ENCODE peak calls at places on chromosomes 11 and 22, in nine cellular contexts. L is CD8-positive, alpha-beta T cell; C is neuronal stem cell; D is tibial artery; U is lung; G is neural progenitor cell; V is adrenal gland; B is endodermal cell; R is upper lobe of left lung. E is an unnamed sample.

GRCh38 chr11:76649964-76650363 is 20.6 kb downstream of the LRRC32 start:
- DNase-seq in D (no peak), L (no peak), U (no peak), B (peak; percentile 19), G (no peak), V (peak; percentile 15), C (no peak), R (no peak), E (no peak)

GRCh38 chr11:36446135-36446534 is 63.9 kb downstream of the TRAF6 start:
- DNase-seq in U (no peak), L (no peak), D (no peak), B (no peak), C (no peak), R (no peak), V (no peak), G (no peak), E (no peak)

GRCh38 chr22:33467718-33468117 is 409.5 kb upstream of the SYN3 start:
- DNase-seq in D (no peak), L (no peak), C (no peak), U (no peak), R (no peak), V (no peak), G (no peak), B (no peak), E (no peak)

GRCh38 chr11:44842219-44842618 is 108.5 kb downstream of the TP53I11 start:
- DNase-seq in D (no peak), C (no peak), B (no peak), U (no peak), G (no peak), V (no peak), L (no peak), R (no peak), E (no peak)

GRCh38 chr11:34318111-34319037 is 39.4 kb downstream of the ABTB2 start:
- DNase-seq in L (no peak), U (no peak), V (no peak), B (no peak), C (no peak), G (no peak), R (no peak), D (no peak), E (no peak)

GRCh38 chr11:34626393-34626792 is 5.5 kb downstream of the EHF start:
- DNase-seq in G (no peak), B (no peak), V (no peak), C (no peak), L (no peak), D (no peak), U (no peak), R (no peak), E (no peak)

GRCh38 chr11:72238492-72239295 is 5.3 kb downstream of the PHOX2A start:
- DNase-seq in U (no peak), B (peak; percentile 53), R (peak; percentile 20), V (no peak), L (no peak), C (no peak), D (no peak), G (no peak), E (peak; percentile 61)

GRCh38 chr11:47124675-47125074 is 52.0 kb downstream of the ARFGAP2 start:
- DNase-seq in C (no peak), B (peak; percentile 2), G (no peak), U (no peak), V (no peak), D (no peak), L (no peak), R (no peak), E (no peak)

GRCh38 chr22:42468841-42469240 is 36.6 kb upstream of the NFAM1 start:
- DNase-seq in V (no peak), B (no peak), D (no peak), R (no peak), L (no peak), G (no peak), C (no peak), U (no peak), E (no peak)

GRCh38 chr11:65586247-65586630 is 9.4 kb downstream of the KCNK7 start:
- DNase-seq in U (no peak), V (no peak), B (no peak), G (no peak), D (no peak), C (no peak), L (no peak), R (no peak), E (no peak)

GRCh38 chr22:25650834-25651233 is 86.4 kb downstream of the GRK3 start:
- DNase-seq in D (no peak), B (no peak), C (no peak), U (no peak), V (no peak), G (no peak), R (no peak), L (no peak), E (no peak)

GRCh38 chr11:30196400-30197206 is 34.2 kb upstream of the FSHB start:
- DNase-seq in L (peak; percentile 24), B (peak; percentile 94), D (peak; percentile 67), G (peak; percentile 80), U (peak; percentile 48), C (peak; percentile 69), V (peak; percentile 79), R (peak; percentile 40), E (no peak)

GRCh38 chr11:129894281-129895125 is 875 bp downstream of the NFRKB start:
- DNase-seq in V (no peak), B (no peak), G (no peak), L (no peak), D (no peak), C (no peak), U (no peak), R (no peak), E (no peak)

GRCh38 chr11:4044971-4045646 is 49.5 kb upstream of the RRM1 start:
- DNase-seq in G (no peak), R (no peak), V (no peak), D (no peak), L (no peak), U (no peak), C (no peak), B (no peak), E (no peak)

GRCh38 chr11:35919244-35919643 is 24.6 kb upstream of the LDLRAD3 start:
- DNase-seq in C (peak; percentile 44), D (no peak), U (no peak), G (peak; percentile 70), B (peak; percentile 37), R (no peak), V (no peak), L (no peak), E (no peak)

GRCh38 chr22:30265851-30266444 is 703 bp downstream of the OSM start:
- DNase-seq in G (no peak), D (peak; percentile 82), V (peak; percentile 56), U (peak; percentile 67), B (peak; percentile 67), C (no peak), R (peak; percentile 79), L (peak; percentile 82), E (peak; percentile 77)

GRCh38 chr11:12842933-12843636 is 166.0 kb upstream of the RASSF10 start:
- DNase-seq in U (no peak), D (no peak), B (no peak), R (no peak), G (peak; percentile 89), L (no peak), V (no peak), C (peak; percentile 60), E (no peak)
- H3K4me1 ChIP-seq in U (peaks cover 5% of the 10 kb centered on the region), D (peaks cover 12% of the 10 kb centered on the region), B (peaks cover 22% of the 10 kb centered on the region), R (peaks cover 26% of the 10 kb centered on the region), G (peaks cover 70% of the 10 kb centered on the region), L (no peaks in the 10 kb centered on the region), V (peaks cover 46% of the 10 kb centered on the region), C (peaks cover 62% of the 10 kb centered on the region), E (peaks cover 15% of the 10 kb centered on the region)

GRCh38 chr22:24247564-24248344 is 2.9 kb upstream of the GGT5 start:
- DNase-seq in C (peak; percentile 70), L (peak; percentile 57), D (peak; percentile 99), U (peak; percentile 93), G (peak; percentile 89), B (peak; percentile 96), R (peak; percentile 96), V (peak; percentile 92), E (peak; percentile 82)

GRCh38 chr22:24240381-24240780 is 4.5 kb downstream of the GGT5 start:
- DNase-seq in U (no peak), L (no peak), G (no peak), B (no peak), D (no peak), R (no peak), C (no peak), V (no peak), E (no peak)

GRCh38 chr22:24247011-24247507 is 2.2 kb upstream of the GGT5 start:
- DNase-seq in U (no peak), V (no peak), D (no peak), R (no peak), G (no peak), C (no peak), L (no peak), B (no peak), E (no peak)

GRCh38 chr22:24244144-24244787 is 616 bp downstream of the GGT5 start:
- DNase-seq in R (no peak), U (no peak), V (no peak), C (no peak), G (no peak), D (peak; percentile 75), L (no peak), B (no peak), E (no peak)
- H3K4me3 ChIP-seq in R (peak overlapping the region; percentile 1), U (peak overlapping the region; percentile 0), V (peak overlapping the region; percentile 48), C (peak overlapping the region; percentile 46), G (no peak overlapping the region), D (peak overlapping the region; percentile 57), L (no peak overlapping the region), B (no peak overlapping the region), E (peak overlapping the region; percentile 11)

GRCh38 chr11:117807482-117808272 is 10.7 kb upstream of the DSCAML1 start:
- DNase-seq in V (peak; percentile 90), B (peak; percentile 92), R (peak; percentile 73), G (peak; percentile 81), L (peak; percentile 78), U (peak; percentile 73), C (peak; percentile 60), D (no peak), E (peak; percentile 86)

GRCh38 chr11:117809236-117810055 is 12.4 kb upstream of the DSCAML1 start:
- DNase-seq in G (peak; percentile 87), C (peak; percentile 56), R (peak; percentile 76), L (peak; percentile 39), D (no peak), B (peak; percentile 87), V (peak; percentile 66), U (no peak), E (no peak)

GRCh38 chr11:117805048-117805447 is 8.0 kb upstream of the DSCAML1 start:
- DNase-seq in R (no peak), U (no peak), L (no peak), C (no peak), G (no peak), V (no peak), D (no peak), B (no peak), E (no peak)

GRCh38 chr11:117808768-117809167 is 11.8 kb upstream of the DSCAML1 start:
- DNase-seq in D (no peak), L (no peak), B (no peak), C (no peak), U (no peak), G (no peak), V (no peak), R (no peak), E (no peak)

GRCh38 chr11:117806906-117807305 is 9.9 kb upstream of the DSCAML1 start:
- DNase-seq in D (no peak), L (no peak), V (no peak), C (no peak), U (no peak), G (no peak), B (no peak), R (no peak), E (no peak)
- H3K9me3 ChIP-seq in D (no peaks in the 10 kb centered on the region), L (no peaks in the 10 kb centered on the region), V (no peaks in the 10 kb centered on the region), C (no peaks in the 10 kb centered on the region), U (no peaks in the 10 kb centered on the region), G (no peaks in the 10 kb centered on the region), B (no peaks in the 10 kb centered on the region), R (no peaks in the 10 kb centered on the region), E (no peaks in the 10 kb centered on the region)

GRCh38 chr22:44029069-44029468 is 5.0 kb downstream of the PARVB start:
- DNase-seq in D (no peak), B (no peak), C (no peak), R (no peak), U (no peak), V (no peak), G (no peak), L (no peak), E (no peak)
- H3K4me1 ChIP-seq in D (peaks cover 7% of the 10 kb centered on the region), B (no peaks in the 10 kb centered on the region), C (peaks cover 3% of the 10 kb centered on the region), R (peaks cover 50% of the 10 kb centered on the region), U (peaks cover 21% of the 10 kb centered on the region), V (peaks cover 17% of the 10 kb centered on the region), G (no peaks in the 10 kb centered on the region), L (peaks cover 23% of the 10 kb centered on the region), E (no peaks in the 10 kb centered on the region)

E was measured in ascending aorta.